ENCODE peak calls at places on chromosomes 3 and 15, in four cellular contexts. J is SK-N-SH, P is HCT116, K is K562. T is an unnamed sample.

GRCh38 chr3:72768976-72769375 is 79.3 kb downstream of the SHQ1 start:
- DNase-seq in K (no peak), P (no peak), J (peak), T (no peak)

GRCh38 chr3:123792473-123793201 is 91.5 kb downstream of the MYLK start:
- DNase-seq in P (no peak), J (no peak), K (no peak), T (no peak)

GRCh38 chr3:78495326-78495725 is 1272.5 kb downstream of the ROBO1 start:
- DNase-seq in K (no peak), J (no peak), P (no peak), T (no peak)

GRCh38 chr3:46076606-46077005 is 49.3 kb upstream of the XCR1 start:
- DNase-seq in P (no peak), J (no peak), K (peak), T (no peak)

GRCh38 chr3:25284249-25284648 is 143.8 kb upstream of the RARB start:
- DNase-seq in P (no peak), J (no peak), K (no peak), T (no peak)

GRCh38 chr15:63379492-63380150 is 2.0 kb downstream of the CA12 start:
- DNase-seq in J (no peak), K (no peak), P (no peak), T (no peak)

GRCh38 chr15:26083457-26084350 is 220.6 kb upstream of the ATP10A start:
- DNase-seq in P (no peak), K (no peak), J (no peak), T (no peak)

GRCh38 chr3:76728411-76728810 is 311.5 kb upstream of the ROBO2 start:
- DNase-seq in P (no peak), J (no peak), K (no peak), T (no peak)

GRCh38 chr15:78050851-78051250 is 26.7 kb downstream of the TBC1D2B start:
- DNase-seq in K (no peak), P (no peak), J (no peak), T (no peak)

GRCh38 chr15:25240461-25241021 is 198.3 kb downstream of the UBE3A start:
- DNase-seq in K (no peak), J (no peak), P (no peak), T (no peak)

GRCh38 chr15:29788433-29789034 is 33.7 kb downstream of the TJP1 start:
- DNase-seq in J (no peak), P (no peak), K (no peak), T (no peak)

GRCh38 chr3:16350041-16350952 is 85.3 kb downstream of the OXNAD1 start:
- DNase-seq in J (peak), K (peak), P (no peak), T (no peak)

GRCh38 chr3:25428003-25428861 is at the start of gene RARB:
- DNase-seq in K (peak), J (peak), P (no peak), T (peak)

GRCh38 chr15:58738051-58738707 is 11.3 kb downstream of the ADAM10 start:
- DNase-seq in P (no peak), J (no peak), K (no peak), T (no peak)

GRCh38 chr15:75577401-75578205 is 1.5 kb downstream of the PTPN9 start:
- DNase-seq in J (peak), P (no peak), K (no peak), T (no peak)

GRCh38 chr3:55180936-55181535 is 253.2 kb upstream of the LRTM1 start:
- DNase-seq in J (peak), K (peak), P (no peak), T (peak)

GRCh38 chr15:77107531-77108355 is 36.8 kb upstream of the TSPAN3 start:
- DNase-seq in J (peak), K (peak), P (no peak), T (peak)

GRCh38 chr3:18144571-18144970 is 280.6 kb downstream of the SATB1 start:
- DNase-seq in P (no peak), J (no peak), K (no peak), T (no peak)

GRCh38 chr3:50617096-50617791 is at the start of gene MAPKAPK3:
- DNase-seq in J (no peak), K (peak), P (no peak), T (peak)

GRCh38 chr3:1252061-1252430 is 159.2 kb downstream of the CNTN6 start:
- DNase-seq in K (no peak), P (no peak), J (no peak), T (no peak)

GRCh38 chr3:60048447-60048848 is 998.6 kb upstream of the CFAP20DC start:
- DNase-seq in P (no peak), J (no peak), K (no peak), T (no peak)
- TF ChIP-seq ELF1 in P (no peak), J (no peak), K (no peak), T (no peak)

GRCh38 chr3:159782724-159783421 is 205.8 kb upstream of the IL12A start:
- DNase-seq in K (no peak), P (no peak), J (no peak), T (peak)
- TF ChIP-seq ELF1 in K (no peak), P (no peak), J (no peak), T (no peak)

DNA sequence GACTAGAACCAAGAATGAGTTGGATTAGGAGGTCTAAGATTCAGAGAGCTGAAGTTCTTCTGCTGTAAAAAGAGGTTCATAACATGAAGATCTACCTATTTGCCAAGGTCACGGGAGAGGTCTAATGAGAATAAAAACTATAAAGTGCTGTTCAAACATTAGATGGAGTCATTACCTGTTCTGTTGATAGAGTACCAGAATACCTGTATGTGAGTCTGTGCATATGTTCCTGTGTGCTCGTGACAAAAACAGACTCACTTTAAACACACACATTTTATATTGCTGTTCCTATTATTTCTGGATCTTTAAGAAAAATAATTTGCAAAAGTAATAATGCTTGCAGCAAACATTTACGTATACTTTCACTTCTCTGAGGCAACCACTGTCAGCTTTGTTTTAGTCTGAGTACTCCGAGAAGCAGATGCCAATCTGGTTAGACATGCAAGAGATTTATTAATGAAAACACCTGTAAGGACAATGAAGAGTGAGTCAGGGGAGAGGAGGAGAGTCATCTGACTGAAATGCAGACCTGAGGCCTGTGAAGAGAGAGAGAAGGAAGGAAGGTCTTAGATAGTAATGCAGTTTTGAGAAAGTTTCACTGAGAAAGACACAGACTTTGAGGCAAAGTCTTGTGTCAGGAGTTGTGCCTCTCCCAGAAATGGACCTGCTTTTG is 221.2 kb downstream of the SQOR start:
- DNase-seq in J (no peak), P (no peak), K (no peak), T (no peak)
- TF ChIP-seq ELF1 in J (no peak), P (no peak), K (no peak), T (no peak)

GRCh38 chr3:185699927-185700326 is 113.8 kb downstream of the SENP2 start:
- DNase-seq in K (no peak), J (no peak), P (no peak), T (no peak)

GRCh38 chr3:185688808-185689207 is 102.7 kb downstream of the SENP2 start:
- DNase-seq in K (peak), P (peak), J (peak), T (peak)

GRCh38 chr3:185696039-185696438 is 109.9 kb downstream of the SENP2 start:
- DNase-seq in K (no peak), J (peak), P (no peak), T (no peak)

GRCh38 chr3:185691622-185692021 is 105.5 kb downstream of the SENP2 start:
- DNase-seq in K (no peak), J (no peak), P (no peak), T (no peak)

GRCh38 chr3:185693985-185694675 is 108.0 kb downstream of the SENP2 start:
- DNase-seq in K (no peak), P (no peak), J (no peak), T (no peak)
- TF ChIP-seq ELF1 in K (no peak), P (no peak), J (no peak), T (no peak)

DNA sequence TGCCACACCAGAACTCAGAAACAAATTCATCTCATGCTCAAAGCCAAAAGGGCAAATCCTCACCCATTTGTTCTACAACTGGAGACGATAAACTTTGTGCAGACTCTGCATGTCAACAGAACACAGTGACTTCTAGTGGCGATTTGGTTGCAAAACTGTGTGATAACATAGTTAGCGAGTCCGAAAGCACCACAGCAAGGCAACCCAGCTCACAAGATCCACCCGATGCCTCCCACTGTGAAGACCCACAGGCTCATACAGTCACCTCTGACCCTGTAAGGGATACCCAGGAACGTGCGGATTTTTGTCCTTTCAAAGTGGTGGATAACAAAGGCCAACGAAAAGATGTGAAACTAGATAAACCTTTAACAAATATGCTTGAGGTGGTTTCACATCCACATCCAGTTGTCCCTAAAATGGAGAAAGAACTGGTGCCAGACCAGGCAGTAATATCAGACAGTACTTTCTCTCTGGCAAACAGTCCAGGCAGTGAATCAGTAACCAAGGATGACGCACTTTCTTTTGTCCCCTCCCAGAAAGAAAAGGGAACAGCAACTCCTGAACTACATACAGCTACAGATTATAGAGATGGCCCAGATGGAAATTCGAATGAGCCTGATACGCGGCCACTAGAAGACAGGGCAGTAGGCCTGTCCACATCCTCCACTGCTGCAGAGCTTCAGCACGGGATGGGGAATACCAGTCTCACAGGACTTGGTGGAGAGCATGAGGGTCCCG is 199.7 kb downstream of the AKAP13 start:
- DNase-seq in J (no peak), P (no peak), K (no peak), T (no peak)
- TF ChIP-seq ELF1 in J (no peak), P (no peak), K (no peak), T (no peak)

T was measured in HepG2.